ENCODE peak calls at places on chromosome 9, in six cellular contexts. E is putamen; I is GM12865; L is SW480; B is stimulated activated CD4-positive, alpha-beta T cell treated with anti-CD3 and anti-CD28 coated beads, TNF-alpha, amount 100 ng/mL, for 24 hours; C is GM19239. A is an unnamed sample.

GRCh38 chr9:117737721-117738226 is 33.6 kb downstream of the TLR4 start:
- DNase-seq in E (peak), I (no peak), B (no peak), C (no peak), L (no peak), A (no peak)

GRCh38 chr9:119074017-119074416 is 295.2 kb downstream of the BRINP1 start:
- DNase-seq in C (no peak), L (peak), I (peak), E (no peak), B (no peak), A (no peak)

GRCh38 chr9:79565245-79565644 is 6.5 kb upstream of the TLE4 start:
- DNase-seq in C (peak), I (peak), B (peak), L (no peak), E (no peak), A (peak)

GRCh38 chr9:82124090-82124489 is 135.5 kb downstream of the SPATA31D1 start:
- DNase-seq in I (no peak), L (no peak), C (no peak), E (no peak), B (no peak), A (no peak)

GRCh38 chr9:126114850-126115460 is 211.7 kb upstream of the MVB12B start:
- DNase-seq in C (no peak), L (no peak), B (no peak), E (no peak), I (no peak), A (no peak)

GRCh38 chr9:87670572-87671264 is 55.2 kb upstream of the CTSL start:
- DNase-seq in B (no peak), I (no peak), L (no peak), E (no peak), C (no peak), A (peak)

GRCh38 chr9:14271078-14271673 is 42.8 kb downstream of the NFIB start:
- DNase-seq in E (peak), L (no peak), C (no peak), B (no peak), I (no peak), A (peak)

GRCh38 chr9:122221223-122221811 is 7.4 kb downstream of the LHX6 start:
- DNase-seq in B (no peak), C (no peak), E (no peak), L (no peak), I (no peak), A (no peak)

GRCh38 chr9:28120241-28121025 is 547.2 kb upstream of the C9orf72 start:
- DNase-seq in I (no peak), E (no peak), L (no peak), C (no peak), B (no peak), A (peak)

GRCh38 chr9:135085830-135086546 is 1.5 kb upstream of the OLFM1 start:
- DNase-seq in C (peak), B (peak), I (peak), E (peak), L (peak), A (peak)

GRCh38 chr9:136587145-136587943 is 41.5 kb upstream of the NOTCH1 start:
- DNase-seq in C (no peak), B (no peak), I (no peak), L (no peak), E (peak), A (no peak)

GRCh38 chr9:110912701-110913291 is 125.5 kb downstream of the LPAR1 start:
- DNase-seq in B (no peak), I (no peak), E (no peak), C (no peak), L (no peak), A (no peak)